ENCODE peak calls at places on chromosomes 2 and 18, in six cellular contexts. K, B, V, X, I and D are unnamed samples.

GRCh38 chr2:195612515-195613495 is 44.2 kb upstream of the SLC39A10 start:
- DNase-seq in K (no peak), B (no peak), V (peak), X (no peak), I (peak), D (peak)

GRCh38 chr2:38146302-38146916 is 70.5 kb upstream of the CYP1B1 start:
- DNase-seq in K (no peak), B (no peak), V (peak), X (no peak), I (peak), D (peak)

GRCh38 chr2:216081487-216082387 is at the start of the genes PECR and TMEM169:
- DNase-seq in K (peak), B (peak), V (peak), X (peak), I (peak), D (peak)

GRCh38 chr18:79579807-79580480 is 99.7 kb upstream of the CTDP1 start:
- DNase-seq in K (no peak), B (no peak), V (no peak), X (no peak), I (no peak), D (no peak)

GRCh38 chr2:1960761-1961160 is 216.4 kb upstream of the PXDN start:
- DNase-seq in K (no peak), B (no peak), V (no peak), X (no peak), I (no peak), D (no peak)

GRCh38 chr18:13514558-13514957 is 211.8 kb downstream of the FAM210A start:
- DNase-seq in K (no peak), B (no peak), V (no peak), X (no peak), I (no peak), D (no peak)

GRCh38 chr18:58087928-58088722 is 44.1 kb downstream of the NEDD4L start:
- DNase-seq in K (no peak), B (no peak), V (peak), X (no peak), I (peak), D (no peak)

GRCh38 chr2:17996978-17997377 is 118.5 kb downstream of the KCNS3 start:
- DNase-seq in K (no peak), B (no peak), V (no peak), X (no peak), I (no peak), D (no peak)

GRCh38 chr2:29011650-29012060 is 30.6 kb downstream of the TOGARAM2 start:
- DNase-seq in K (peak), B (peak), V (no peak), X (peak), I (no peak), D (no peak)